ENCODE peak calls at places on chromosome 13, in four cellular contexts. One of them, this sample, is unnamed.
A peak's percentile ranks its signal among the peaks of the same experiment; 100 is the strongest.

GRCh38 chr13:95182570-95183285 is 118.5 kb downstream of the ABCC4 start:
- DNase-seq in IMR-90: no peak
- DNase-seq in ovary: no peak
- DNase-seq in transverse colon: no peak
- DNase-seq in this sample: no peak

GRCh38 chr13:66585669-66586203 is 644.4 kb downstream of the PCDH9 start:
- DNase-seq in IMR-90: no peak
- DNase-seq in transverse colon: no peak
- DNase-seq in ovary: no peak
- DNase-seq in this sample: no peak

GRCh38 chr13:89812856-89813255 is 1534.6 kb upstream of the MIR17HG start:
- DNase-seq in transverse colon: no peak
- DNase-seq in ovary: no peak
- DNase-seq in IMR-90: no peak
- DNase-seq in this sample: no peak

GRCh38 chr13:87123987-87124784 is 547.0 kb upstream of the SLITRK5 start:
- DNase-seq in ovary: no peak
- DNase-seq in IMR-90: peak; percentile 100
- DNase-seq in transverse colon: no peak
- DNase-seq in this sample: no peak

GRCh38 chr13:73945871-73946270 is 188.3 kb downstream of the KLF12 start:
- DNase-seq in transverse colon: no peak
- DNase-seq in ovary: no peak
- DNase-seq in IMR-90: no peak
- DNase-seq in this sample: no peak

GRCh38 chr13:50691176-50691681 is 152.3 kb downstream of the DLEU7 start:
- DNase-seq in IMR-90: no peak
- DNase-seq in transverse colon: no peak
- DNase-seq in ovary: no peak
- DNase-seq in this sample: no peak

GRCh38 chr13:22967669-22968068 is 213.1 kb upstream of the SGCG start:
- DNase-seq in transverse colon: no peak
- DNase-seq in IMR-90: no peak
- DNase-seq in ovary: no peak
- DNase-seq in this sample: no peak

GRCh38 chr13:110925023-110925608 is 10.2 kb upstream of the ANKRD10 start:
- DNase-seq in transverse colon: no peak
- DNase-seq in ovary: no peak
- DNase-seq in IMR-90: no peak
- DNase-seq in this sample: no peak

GRCh38 chr13:68174905-68175304 is 944.8 kb upstream of the PCDH9 start:
- DNase-seq in IMR-90: no peak
- DNase-seq in transverse colon: no peak
- DNase-seq in ovary: no peak
- DNase-seq in this sample: no peak

GRCh38 chr13:99320693-99321481 is 13.7 kb upstream of the GPR183 start:
- DNase-seq in ovary: no peak
- DNase-seq in IMR-90: peak; percentile 88
- DNase-seq in transverse colon: no peak
- DNase-seq in this sample: no peak

GRCh38 chr13:45705936-45706335 is 3.8 kb downstream of the CBY2 start:
- DNase-seq in ovary: no peak
- DNase-seq in IMR-90: no peak
- DNase-seq in transverse colon: no peak
- DNase-seq in this sample: no peak

GRCh38 chr13:83618966-83619365 is 263.3 kb downstream of the SLITRK1 start:
- DNase-seq in ovary: no peak
- DNase-seq in IMR-90: no peak
- DNase-seq in transverse colon: no peak
- DNase-seq in this sample: no peak

GRCh38 chr13:51033431-51034185 is 77.5 kb downstream of the C13orf42 start:
- DNase-seq in IMR-90: no peak
- DNase-seq in transverse colon: no peak
- DNase-seq in ovary: no peak
- DNase-seq in this sample: no peak

GRCh38 chr13:78193853-78194252 is 275.2 kb upstream of the EDNRB start:
- DNase-seq in IMR-90: no peak
- DNase-seq in ovary: no peak
- DNase-seq in transverse colon: no peak
- DNase-seq in this sample: no peak

GRCh38 chr13:77781804-77782203 is 84.3 kb downstream of the SLAIN1 start:
- DNase-seq in transverse colon: no peak
- DNase-seq in IMR-90: no peak
- DNase-seq in ovary: no peak
- DNase-seq in this sample: no peak

GRCh38 chr13:91046715-91047327 is 300.7 kb upstream of the MIR17HG start:
- DNase-seq in ovary: no peak
- DNase-seq in IMR-90: no peak
- DNase-seq in transverse colon: no peak
- DNase-seq in this sample: no peak

GRCh38 chr13:64130600-64130999 is 2715.0 kb upstream of the PCDH20 start:
- DNase-seq in ovary: no peak
- DNase-seq in transverse colon: no peak
- DNase-seq in IMR-90: no peak
- DNase-seq in this sample: no peak

GRCh38 chr13:46749951-46750350 is 47.0 kb downstream of the ESD start:
- DNase-seq in IMR-90: peak; percentile 22
- DNase-seq in ovary: no peak
- DNase-seq in transverse colon: no peak
- DNase-seq in this sample: no peak

GRCh38 chr13:61988810-61989209 is 573.2 kb upstream of the PCDH20 start:
- DNase-seq in transverse colon: no peak
- DNase-seq in IMR-90: no peak
- DNase-seq in ovary: no peak
- DNase-seq in this sample: no peak

GRCh38 chr13:110001622-110002275 is 215.4 kb upstream of the IRS2 start:
- DNase-seq in IMR-90: peak; percentile 90
- DNase-seq in ovary: no peak
- DNase-seq in transverse colon: no peak
- DNase-seq in this sample: no peak

GRCh38 chr13:35768551-35768950 is 292.1 kb upstream of the MAB21L1 start:
- DNase-seq in IMR-90: peak; percentile 76
- DNase-seq in ovary: no peak
- DNase-seq in transverse colon: no peak
- DNase-seq in this sample: no peak

GRCh38 chr13:23789576-23790346 is 99.4 kb downstream of the MIPEP start:
- DNase-seq in ovary: no peak
- DNase-seq in transverse colon: no peak
- DNase-seq in IMR-90: no peak
- DNase-seq in this sample: no peak

GRCh38 chr13:111460548-111461444 is 140.4 kb downstream of the TEX29 start:
- DNase-seq in transverse colon: peak; percentile 20
- DNase-seq in IMR-90: peak; percentile 47
- DNase-seq in ovary: no peak
- DNase-seq in this sample: no peak

GRCh38 chr13:97982286-97982685 is 28.8 kb downstream of the IPO5 start:
- DNase-seq in transverse colon: no peak
- DNase-seq in IMR-90: peak; percentile 48
- DNase-seq in ovary: no peak
- DNase-seq in this sample: no peak

GRCh38 chr13:60111726-60112125 is 52.0 kb downstream of the DIAPH3 start:
- DNase-seq in transverse colon: no peak
- DNase-seq in ovary: no peak
- DNase-seq in IMR-90: peak; percentile 43
- DNase-seq in this sample: no peak

GRCh38 chr13:59279024-59279423 is 884.7 kb downstream of the DIAPH3 start:
- DNase-seq in transverse colon: no peak
- DNase-seq in IMR-90: no peak
- DNase-seq in ovary: no peak
- DNase-seq in this sample: no peak

GRCh38 chr13:88764103-88764502 is 1092.9 kb downstream of the SLITRK5 start:
- DNase-seq in IMR-90: no peak
- DNase-seq in transverse colon: no peak
- DNase-seq in ovary: no peak
- DNase-seq in this sample: no peak
- H3K4me3 ChIP-seq in IMR-90: no peak overlapping the region
- H3K4me3 ChIP-seq in transverse colon: no peak overlapping the region
- H3K4me3 ChIP-seq in ovary: no peak overlapping the region
- H3K4me3 ChIP-seq in this sample: no peak overlapping the region

GRCh38 chr13:114068723-114069322 is 63.6 kb downstream of the RASA3 start:
- DNase-seq in IMR-90: peak; percentile 77
- DNase-seq in transverse colon: peak; percentile 14
- DNase-seq in ovary: no peak
- DNase-seq in this sample: peak; percentile 49
- H3K4me1 ChIP-seq in IMR-90: peaks cover 47% of the 10 kb centered on the region
- H3K4me1 ChIP-seq in transverse colon: peaks cover 53% of the 10 kb centered on the region
- H3K4me1 ChIP-seq in ovary: peaks cover 19% of the 10 kb centered on the region
- H3K4me1 ChIP-seq in this sample: peaks cover 49% of the 10 kb centered on the region

DNA sequence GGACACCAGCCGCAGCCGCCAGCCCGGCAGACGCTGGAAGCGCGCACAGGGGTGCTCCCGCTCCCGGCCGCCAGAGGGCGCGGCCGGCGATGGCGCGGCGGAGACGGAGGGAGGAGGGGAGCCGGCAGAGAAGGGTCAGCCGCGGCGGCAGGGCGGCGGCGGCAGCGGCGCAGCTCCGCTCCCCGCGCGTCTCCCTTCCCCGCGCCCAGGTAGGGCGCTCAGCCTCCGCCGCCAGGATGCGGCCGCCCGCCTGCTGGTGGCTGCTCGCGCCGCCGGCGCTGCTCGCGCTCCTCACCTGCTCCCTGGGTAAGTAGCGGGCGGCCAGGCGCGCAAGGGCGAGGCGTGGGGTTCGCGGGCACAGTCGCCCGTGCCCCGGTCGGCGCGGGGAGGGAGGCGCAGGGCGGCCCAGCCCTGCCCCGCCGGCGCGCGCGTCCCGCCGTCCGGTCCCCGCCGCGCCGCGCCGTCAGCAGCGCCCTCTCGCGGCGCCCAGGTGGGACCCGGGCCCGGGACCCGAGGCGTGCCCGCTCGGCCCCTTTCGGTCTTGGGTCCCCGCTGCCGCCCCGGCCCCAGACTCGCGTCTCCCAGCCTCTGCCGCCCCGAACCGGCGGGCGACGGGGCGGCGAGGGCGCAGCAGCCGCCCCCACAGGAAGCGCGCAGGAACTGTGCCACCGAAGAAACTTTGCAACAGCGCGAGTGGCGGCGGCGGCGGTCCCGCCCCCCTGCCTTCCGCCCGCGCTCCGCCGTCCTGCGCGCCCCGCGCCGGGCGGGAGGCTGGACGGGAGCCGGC is at the start of gene B3GLCT:
- DNase-seq in IMR-90: peak; percentile 68
- DNase-seq in transverse colon: peak; percentile 85
- DNase-seq in ovary: peak; percentile 81
- DNase-seq in this sample: peak; percentile 69
- TF ChIP-seq POLR2A in IMR-90: no peak
- TF ChIP-seq POLR2A in transverse colon: no peak
- TF ChIP-seq POLR2A in ovary: no peak
- TF ChIP-seq POLR2A in this sample: peak; percentile 47

GRCh38 chr13:33512880-33513554 is 227.5 kb upstream of the STARD13 start:
- DNase-seq in IMR-90: peak; percentile 62
- DNase-seq in transverse colon: no peak
- DNase-seq in ovary: no peak
- DNase-seq in this sample: no peak

GRCh38 chr13:33508060-33508459 is 222.5 kb upstream of the STARD13 start:
- DNase-seq in transverse colon: no peak
- DNase-seq in ovary: no peak
- DNase-seq in IMR-90: no peak
- DNase-seq in this sample: no peak

GRCh38 chr13:33514362-33514761 is 228.8 kb upstream of the STARD13 start:
- DNase-seq in ovary: no peak
- DNase-seq in IMR-90: no peak
- DNase-seq in transverse colon: no peak
- DNase-seq in this sample: no peak

GRCh38 chr13:33509642-33510229 is 224.2 kb upstream of the STARD13 start:
- DNase-seq in transverse colon: no peak
- DNase-seq in IMR-90: no peak
- DNase-seq in ovary: no peak
- DNase-seq in this sample: peak; percentile 62

DNA sequence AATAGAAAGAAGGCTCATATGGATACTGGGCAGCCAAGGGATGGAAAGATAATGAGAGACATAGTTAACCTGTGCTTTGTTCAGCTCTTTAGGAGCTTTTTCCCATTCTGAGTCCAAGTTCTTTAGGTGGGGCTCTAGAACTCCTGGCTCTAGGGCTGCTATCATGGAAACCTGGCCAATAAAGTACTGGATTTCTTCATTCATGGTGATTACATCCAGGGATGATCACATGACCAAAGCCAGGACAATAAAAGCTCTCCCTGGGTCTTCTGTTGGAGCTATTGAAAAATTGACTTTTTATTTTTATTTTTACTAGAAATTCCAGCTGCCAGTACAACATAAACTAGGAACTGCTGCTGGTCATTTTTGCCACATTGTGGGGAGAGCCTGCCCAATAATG is 224.8 kb upstream of the STARD13 start:
- DNase-seq in IMR-90: no peak
- DNase-seq in ovary: no peak
- DNase-seq in transverse colon: no peak
- DNase-seq in this sample: no peak
- H3K4me3 ChIP-seq in IMR-90: no peak overlapping the region
- H3K4me3 ChIP-seq in ovary: no peak overlapping the region
- H3K4me3 ChIP-seq in transverse colon: no peak overlapping the region
- H3K4me3 ChIP-seq in this sample: no peak overlapping the region

DNA sequence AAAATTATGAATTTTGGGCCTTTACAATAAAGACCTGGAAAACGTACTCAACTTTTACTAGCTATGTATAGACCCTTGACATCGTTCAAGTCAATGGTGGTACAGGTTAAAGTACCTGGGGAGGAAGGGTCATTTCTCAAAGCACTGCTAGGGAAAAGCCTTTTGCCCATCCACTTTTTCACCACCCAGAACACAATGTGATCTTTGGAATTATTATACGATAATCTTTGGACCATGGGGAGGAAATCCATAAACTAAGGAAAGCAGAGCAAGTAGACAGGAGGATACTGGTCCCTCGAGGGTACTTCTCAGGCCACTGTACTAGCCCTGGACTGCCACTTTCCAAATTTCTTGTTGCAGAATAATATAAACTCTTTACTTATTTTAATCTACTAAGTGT is 39.5 kb downstream of the UBL3 start:
- DNase-seq in IMR-90: no peak
- DNase-seq in ovary: no peak
- DNase-seq in transverse colon: no peak
- DNase-seq in this sample: no peak
- H3K4me1 ChIP-seq in IMR-90: no peaks in the 10 kb centered on the region
- H3K4me1 ChIP-seq in ovary: peaks cover 10% of the 10 kb centered on the region
- H3K4me1 ChIP-seq in transverse colon: peaks cover 48% of the 10 kb centered on the region
- H3K4me1 ChIP-seq in this sample: peaks cover 19% of the 10 kb centered on the region

GRCh38 chr13:26253787-26254582 is at the start of gene CDK8:
- DNase-seq in transverse colon: peak; percentile 92
- DNase-seq in IMR-90: peak; percentile 87
- DNase-seq in ovary: peak; percentile 91
- DNase-seq in this sample: peak; percentile 88
- TF ChIP-seq POLR2A in transverse colon: peak; percentile 84
- TF ChIP-seq POLR2A in IMR-90: peak; percentile 37
- TF ChIP-seq POLR2A in ovary: no peak
- TF ChIP-seq POLR2A in this sample: peak; percentile 83

This sample was measured in adrenal gland.